ENCODE peak calls at places on chromosomes 13 and 19, in five cellular contexts. One of them, this sample, is unnamed.

GRCh38 chr13:50598338-50598737 is 245.2 kb downstream of the DLEU7 start:
- DNase-seq in uterus: no peak
- DNase-seq in heart left ventricle: no peak
- DNase-seq in IMR-90: no peak
- DNase-seq in A549: no peak
- DNase-seq in this sample: no peak

GRCh38 chr19:40714519-40715299 is 2.0 kb downstream of the COQ8B start:
- DNase-seq in uterus: peak
- DNase-seq in heart left ventricle: peak
- DNase-seq in IMR-90: peak
- DNase-seq in A549: peak
- DNase-seq in this sample: peak

GRCh38 chr19:13190781-13191540 is 40.8 kb downstream of the IER2 start:
- DNase-seq in uterus: no peak
- DNase-seq in heart left ventricle: no peak
- DNase-seq in IMR-90: no peak
- DNase-seq in A549: no peak
- DNase-seq in this sample: no peak

GRCh38 chr19:30326076-30326710 is 46.0 kb upstream of the ZNF536 start:
- DNase-seq in uterus: no peak
- DNase-seq in heart left ventricle: peak
- DNase-seq in IMR-90: no peak
- DNase-seq in A549: no peak
- DNase-seq in this sample: no peak

GRCh38 chr13:47455581-47455980 is 545.5 kb downstream of the SUCLA2 start:
- DNase-seq in uterus: no peak
- DNase-seq in heart left ventricle: no peak
- DNase-seq in IMR-90: no peak
- DNase-seq in A549: no peak
- DNase-seq in this sample: no peak

GRCh38 chr19:35529241-35530218 is 1.4 kb upstream of the SBSN start:
- DNase-seq in uterus: no peak
- DNase-seq in heart left ventricle: no peak
- DNase-seq in IMR-90: no peak
- DNase-seq in A549: no peak
- DNase-seq in this sample: no peak

GRCh38 chr13:114203536-114203935 is 24.5 kb downstream of the CFAP97D2 start:
- DNase-seq in uterus: no peak
- DNase-seq in heart left ventricle: no peak
- DNase-seq in IMR-90: no peak
- DNase-seq in A549: no peak
- DNase-seq in this sample: no peak

GRCh38 chr19:2666344-2666994 is 36.0 kb downstream of the GNG7 start:
- DNase-seq in uterus: no peak
- DNase-seq in heart left ventricle: no peak
- DNase-seq in IMR-90: no peak
- DNase-seq in A549: no peak
- DNase-seq in this sample: no peak

GRCh38 chr13:94305934-94306333 is 173.5 kb downstream of the DCT start:
- DNase-seq in uterus: no peak
- DNase-seq in heart left ventricle: no peak
- DNase-seq in IMR-90: peak
- DNase-seq in A549: no peak
- DNase-seq in this sample: no peak

GRCh38 chr19:29259153-29259552 is 46.2 kb upstream of the UQCRFS1 start:
- DNase-seq in uterus: no peak
- DNase-seq in heart left ventricle: no peak
- DNase-seq in IMR-90: no peak
- DNase-seq in A549: peak
- DNase-seq in this sample: no peak

GRCh38 chr13:36819811-36820140 is 754 bp downstream of the RFXAP start:
- DNase-seq in uterus: no peak
- DNase-seq in heart left ventricle: no peak
- DNase-seq in IMR-90: peak
- DNase-seq in A549: peak
- DNase-seq in this sample: no peak

GRCh38 chr19:32397736-32398135 is 7.8 kb upstream of the DPY19L3 start:
- DNase-seq in uterus: no peak
- DNase-seq in heart left ventricle: no peak
- DNase-seq in IMR-90: peak
- DNase-seq in A549: peak
- DNase-seq in this sample: no peak

GRCh38 chr13:87078947-87079795 is 592.0 kb upstream of the SLITRK5 start:
- DNase-seq in uterus: no peak
- DNase-seq in heart left ventricle: no peak
- DNase-seq in IMR-90: no peak
- DNase-seq in A549: no peak
- DNase-seq in this sample: no peak

GRCh38 chr13:114148521-114148855 is 16.1 kb upstream of the RASA3 start:
- DNase-seq in uterus: no peak
- DNase-seq in heart left ventricle: no peak
- DNase-seq in IMR-90: no peak
- DNase-seq in A549: no peak
- DNase-seq in this sample: no peak

GRCh38 chr19:17686027-17686511 is 2.1 kb downstream of the UNC13A start:
- DNase-seq in uterus: no peak
- DNase-seq in heart left ventricle: no peak
- DNase-seq in IMR-90: no peak
- DNase-seq in A549: peak
- DNase-seq in this sample: no peak

GRCh38 chr13:40786568-40786996 is 2.8 kb upstream of the SLC25A15 start:
- DNase-seq in uterus: no peak
- DNase-seq in heart left ventricle: no peak
- DNase-seq in IMR-90: peak
- DNase-seq in A549: no peak
- DNase-seq in this sample: no peak

GRCh38 chr13:60629158-60629557 is 232.1 kb downstream of the TDRD3 start:
- DNase-seq in uterus: no peak
- DNase-seq in heart left ventricle: no peak
- DNase-seq in IMR-90: no peak
- DNase-seq in A549: no peak
- DNase-seq in this sample: no peak

GRCh38 chr19:829129-829758 is 1.6 kb downstream of the AZU1 start:
- DNase-seq in uterus: no peak
- DNase-seq in heart left ventricle: no peak
- DNase-seq in IMR-90: no peak
- DNase-seq in A549: no peak
- DNase-seq in this sample: no peak

GRCh38 chr13:112775791-112776279 is 86.0 kb downstream of the ATP11A start:
- DNase-seq in uterus: no peak
- DNase-seq in heart left ventricle: no peak
- DNase-seq in IMR-90: no peak
- DNase-seq in A549: no peak
- DNase-seq in this sample: peak

GRCh38 chr13:22800726-22801401 is 379.9 kb upstream of the SGCG start:
- DNase-seq in uterus: no peak
- DNase-seq in heart left ventricle: peak
- DNase-seq in IMR-90: peak
- DNase-seq in A549: no peak
- DNase-seq in this sample: no peak

GRCh38 chr13:21625366-21625765 is 21.4 kb upstream of the MICU2 start:
- DNase-seq in uterus: no peak
- DNase-seq in heart left ventricle: no peak
- DNase-seq in IMR-90: peak
- DNase-seq in A549: peak
- DNase-seq in this sample: no peak

GRCh38 chr19:13241321-13242104 is 91.3 kb downstream of the IER2 start:
- DNase-seq in uterus: no peak
- DNase-seq in heart left ventricle: no peak
- DNase-seq in IMR-90: no peak
- DNase-seq in A549: no peak
- DNase-seq in this sample: no peak

GRCh38 chr13:90776349-90776748 is 571.1 kb upstream of the MIR17HG start:
- DNase-seq in uterus: no peak
- DNase-seq in heart left ventricle: no peak
- DNase-seq in IMR-90: no peak
- DNase-seq in A549: no peak
- DNase-seq in this sample: no peak

GRCh38 chr13:51733656-51734334 is 70.2 kb downstream of the DHRS12 start:
- DNase-seq in uterus: no peak
- DNase-seq in heart left ventricle: no peak
- DNase-seq in IMR-90: peak
- DNase-seq in A549: no peak
- DNase-seq in this sample: peak

GRCh38 chr13:48653074-48654054 is at the start of gene CYSLTR2:
- DNase-seq in uterus: no peak
- DNase-seq in heart left ventricle: no peak
- DNase-seq in IMR-90: peak
- DNase-seq in A549: peak
- DNase-seq in this sample: no peak

GRCh38 chr19:46718157-46718933 is 1.4 kb upstream of the PRKD2 start:
- DNase-seq in uterus: no peak
- DNase-seq in heart left ventricle: no peak
- DNase-seq in IMR-90: no peak
- DNase-seq in A549: peak
- DNase-seq in this sample: no peak

DNA sequence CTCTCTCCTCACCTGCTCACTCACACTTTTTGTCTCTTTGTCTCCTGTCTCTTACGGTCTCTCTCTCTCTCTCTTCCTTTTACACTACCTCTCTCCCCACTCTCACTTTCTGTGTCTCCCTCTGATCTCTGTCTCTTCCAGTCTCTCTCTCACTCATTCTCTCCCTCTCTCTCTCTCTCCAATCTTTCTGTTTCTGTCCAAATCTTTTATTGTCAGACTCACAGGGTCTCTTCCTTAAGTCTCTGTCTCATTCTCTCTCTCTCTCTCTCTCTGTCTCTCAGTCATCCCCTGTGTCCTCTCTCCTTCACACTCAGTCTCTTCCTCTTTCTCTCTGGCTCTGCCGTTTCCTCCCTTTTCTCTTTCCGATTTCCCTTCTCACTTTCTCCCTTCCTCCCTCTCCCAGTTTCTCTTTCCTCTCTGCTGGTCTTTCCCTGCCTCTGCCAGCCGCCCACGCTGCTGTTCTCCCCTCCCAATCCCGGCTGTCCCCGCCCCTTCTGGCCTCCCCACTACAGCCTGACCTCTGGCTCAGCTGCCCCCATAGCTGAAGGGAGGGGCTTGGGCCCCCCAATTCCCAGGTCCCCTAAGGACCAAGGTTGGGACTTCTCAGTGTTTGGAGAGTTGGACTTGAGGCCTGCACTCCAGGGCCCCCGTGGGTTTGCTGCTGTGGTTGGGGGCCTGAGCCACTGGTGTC is at the start of gene PLEKHA4:
- DNase-seq in uterus: peak
- DNase-seq in heart left ventricle: peak
- DNase-seq in IMR-90: peak
- DNase-seq in A549: no peak
- DNase-seq in this sample: no peak
- TF ChIP-seq POLR2A in uterus: peak
- TF ChIP-seq POLR2A in heart left ventricle: no peak
- TF ChIP-seq POLR2A in IMR-90: peak
- TF ChIP-seq POLR2A in A549: no peak
- TF ChIP-seq POLR2A in this sample: no peak

GRCh38 chr19:7920520-7921301 is 573 bp downstream of the SNAPC2 start:
- DNase-seq in uterus: peak
- DNase-seq in heart left ventricle: peak
- DNase-seq in IMR-90: peak
- DNase-seq in A549: peak
- DNase-seq in this sample: peak

GRCh38 chr19:7917292-7918061 is 2.7 kb upstream of the SNAPC2 start:
- DNase-seq in uterus: peak
- DNase-seq in heart left ventricle: peak
- DNase-seq in IMR-90: peak
- DNase-seq in A549: peak
- DNase-seq in this sample: no peak

GRCh38 chr19:7919681-7920519 is at the start of gene SNAPC2:
- DNase-seq in uterus: peak
- DNase-seq in heart left ventricle: peak
- DNase-seq in IMR-90: peak
- DNase-seq in A549: peak
- DNase-seq in this sample: peak

GRCh38 chr19:7916908-7917291 is 2.3 kb downstream of the TGFBR3L start:
- DNase-seq in uterus: no peak
- DNase-seq in heart left ventricle: no peak
- DNase-seq in IMR-90: no peak
- DNase-seq in A549: no peak
- DNase-seq in this sample: no peak

GRCh38 chr19:7918615-7919421 is 1.3 kb upstream of the SNAPC2 start:
- DNase-seq in uterus: no peak
- DNase-seq in heart left ventricle: no peak
- DNase-seq in IMR-90: no peak
- DNase-seq in A549: no peak
- DNase-seq in this sample: no peak
- TF ChIP-seq CTCF in uterus: no peak
- TF ChIP-seq CTCF in heart left ventricle: no peak
- TF ChIP-seq CTCF in IMR-90: no peak
- TF ChIP-seq CTCF in A549: no peak
- TF ChIP-seq CTCF in this sample: no peak

DNA sequence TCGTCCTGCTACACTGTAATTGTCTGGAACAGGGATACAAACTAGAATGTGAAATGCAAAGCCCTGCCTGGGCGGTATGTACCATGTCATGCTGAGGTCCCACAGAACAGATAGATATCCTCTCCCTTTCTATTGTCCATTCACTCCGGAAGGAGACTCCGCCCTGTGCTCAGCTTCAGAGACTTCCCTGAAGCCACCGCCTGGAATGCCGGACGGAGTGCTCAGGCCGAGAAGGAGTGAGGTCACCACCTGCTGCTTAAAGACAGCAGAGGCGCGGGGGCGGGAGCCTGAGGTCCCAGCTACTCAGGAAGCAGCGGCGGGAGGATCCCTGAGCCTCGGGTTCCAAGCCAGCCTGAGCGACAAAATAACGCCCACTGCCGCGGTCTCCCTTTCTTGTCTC is 890 bp upstream of the ZNF611 start:
- DNase-seq in uterus: peak
- DNase-seq in heart left ventricle: peak
- DNase-seq in IMR-90: no peak
- DNase-seq in A549: no peak
- DNase-seq in this sample: peak
- TF ChIP-seq POLR2A in uterus: peak
- TF ChIP-seq POLR2A in heart left ventricle: peak
- TF ChIP-seq POLR2A in IMR-90: no peak
- TF ChIP-seq POLR2A in A549: no peak
- TF ChIP-seq POLR2A in this sample: no peak

DNA sequence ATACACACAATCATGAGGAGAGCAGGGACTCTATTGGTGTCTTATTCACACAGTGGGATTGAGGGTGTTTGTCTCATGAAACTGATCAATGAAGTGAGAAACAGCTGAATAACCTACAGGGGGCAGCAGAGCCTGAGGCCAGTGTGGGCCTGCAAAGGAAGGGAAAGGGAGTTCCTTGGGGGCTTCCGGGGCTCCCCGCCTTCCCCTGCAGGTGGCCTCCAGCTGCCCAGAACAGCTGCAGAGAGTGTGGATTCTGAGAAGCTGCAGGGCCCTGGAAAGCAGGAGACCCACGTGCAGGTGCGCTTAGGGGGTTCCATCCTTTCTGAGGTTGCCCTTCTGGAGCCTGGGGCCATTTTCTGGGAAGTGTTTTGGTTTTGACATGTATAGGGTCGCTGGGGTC is 20.1 kb downstream of the ZNF763 start:
- DNase-seq in uterus: no peak
- DNase-seq in heart left ventricle: no peak
- DNase-seq in IMR-90: no peak
- DNase-seq in A549: no peak
- DNase-seq in this sample: no peak
- TF ChIP-seq CTCF in uterus: no peak
- TF ChIP-seq CTCF in heart left ventricle: peak
- TF ChIP-seq CTCF in IMR-90: no peak
- TF ChIP-seq CTCF in A549: no peak
- TF ChIP-seq CTCF in this sample: no peak